ENCODE peak calls at places on chromosome 7, in four cellular contexts. A, W, N and H are unnamed samples.

GRCh38 chr7:78189762-78190161 is 391.2 kb downstream of the PHTF2 start:
- DNase-seq in W (no peak), N (no peak), A (no peak), H (no peak)

GRCh38 chr7:116177009-116177408 is 33.3 kb upstream of the TES start:
- DNase-seq in W (no peak), A (no peak), N (no peak), H (no peak)

GRCh38 chr7:129925416-129926002 is 27.3 kb downstream of the UBE2H start:
- DNase-seq in W (no peak), A (no peak), N (no peak), H (no peak)

GRCh38 chr7:33986456-33986855 is 81.1 kb downstream of the BMPER start:
- DNase-seq in N (no peak), W (no peak), A (no peak), H (no peak)

GRCh38 chr7:113268757-113269156 is 150.4 kb upstream of the SMIM30 start:
- DNase-seq in W (no peak), A (no peak), N (no peak), H (no peak)

GRCh38 chr7:135704698-135705097 is 23.3 kb downstream of the SLC13A4 start:
- DNase-seq in N (no peak), W (no peak), A (no peak), H (no peak)

GRCh38 chr7:131031100-131031868 is 296.4 kb upstream of the MKLN1 start:
- DNase-seq in A (no peak), W (no peak), N (no peak), H (no peak)

GRCh38 chr7:32045228-32045627 is 25.0 kb downstream of the PDE1C start:
- DNase-seq in N (no peak), A (no peak), W (no peak), H (no peak)

GRCh38 chr7:143068446-143068845 is 16.3 kb downstream of the OR6V1 start:
- DNase-seq in N (no peak), A (no peak), W (no peak), H (no peak)

GRCh38 chr7:50330701-50331100 is 26.2 kb downstream of the IKZF1 start:
- DNase-seq in N (no peak), A (no peak), W (no peak), H (no peak)

GRCh38 chr7:136685506-136685905 is 182.9 kb upstream of the CHRM2 start:
- DNase-seq in N (no peak), W (no peak), A (no peak), H (no peak)

GRCh38 chr7:140161047-140161446 is 15.7 kb downstream of the KDM7A start:
- DNase-seq in A (no peak), W (no peak), N (no peak), H (no peak)

GRCh38 chr7:140170375-140170774 is 6.4 kb downstream of the KDM7A start:
- DNase-seq in N (no peak), W (no peak), A (no peak), H (no peak)

GRCh38 chr7:140168816-140169215 is 8.0 kb downstream of the KDM7A start:
- DNase-seq in A (no peak), N (no peak), W (no peak), H (no peak)

GRCh38 chr7:140160308-140160707 is 16.5 kb downstream of the KDM7A start:
- DNase-seq in A (no peak), N (no peak), W (no peak), H (no peak)

GRCh38 chr7:140165422-140165821 is 11.4 kb downstream of the KDM7A start:
- DNase-seq in A (peak), N (no peak), W (no peak), H (peak)
- TF ChIP-seq TCF7L2 in A (no peak), N (no peak), W (no peak), H (no peak)

GRCh38 chr7:127588019-127588696 is at the start of gene ARF5:
- DNase-seq in A (no peak), W (peak), N (peak), H (peak)
- TF ChIP-seq TCF7L2 in A (no peak), W (no peak), N (no peak), H (no peak)

GRCh38 chr7:140317999-140318398 is 80.3 kb downstream of the SLC37A3 start:
- DNase-seq in N (no peak), W (no peak), A (no peak), H (no peak)

GRCh38 chr7:140314571-140315480 is 83.5 kb downstream of the SLC37A3 start:
- DNase-seq in N (no peak), A (no peak), W (no peak), H (no peak)

GRCh38 chr7:140315498-140316164 is 82.7 kb downstream of the SLC37A3 start:
- DNase-seq in W (no peak), A (no peak), N (no peak), H (no peak)

GRCh38 chr7:140317597-140317996 is 80.7 kb downstream of the SLC37A3 start:
- DNase-seq in N (no peak), W (peak), A (no peak), H (no peak)

GRCh38 chr7:140316165-140316661 is 82.1 kb downstream of the SLC37A3 start:
- DNase-seq in A (peak), N (no peak), W (no peak), H (peak)
- TF ChIP-seq TCF7L2 in A (no peak), N (no peak), W (no peak), H (no peak)

GRCh38 chr7:44893710-44894135 is 8.4 kb upstream of the PURB start:
- DNase-seq in W (no peak), N (no peak), A (no peak), H (no peak)

GRCh38 chr7:44889096-44889775 is 3.9 kb upstream of the PURB start:
- DNase-seq in A (no peak), W (no peak), N (no peak), H (no peak)

GRCh38 chr7:44891791-44892190 is 6.5 kb upstream of the PURB start:
- DNase-seq in W (no peak), N (no peak), A (no peak), H (no peak)

GRCh38 chr7:44894881-44895600 is 9.7 kb upstream of the PURB start:
- DNase-seq in W (no peak), A (no peak), N (no peak), H (no peak)

DNA sequence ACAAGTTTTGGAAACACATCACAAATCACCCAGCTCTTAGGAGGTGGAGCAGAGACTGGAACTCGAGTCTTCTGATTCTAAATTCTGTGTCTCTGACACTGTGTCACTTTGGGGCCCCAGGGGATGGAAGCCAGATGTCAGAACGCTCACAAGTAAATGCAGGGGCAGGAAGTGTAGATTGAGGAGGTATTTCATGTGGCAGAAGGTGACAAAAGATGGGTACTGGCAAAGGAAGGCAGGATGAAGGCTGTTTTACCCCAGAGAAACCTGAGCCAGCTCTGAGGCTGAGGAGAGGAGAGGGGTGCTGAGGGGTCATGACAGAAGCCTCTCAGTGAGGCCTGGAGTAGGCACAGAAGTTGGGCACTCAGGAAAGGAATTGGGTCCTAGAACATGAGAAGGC is 6.0 kb upstream of the PURB start:
- DNase-seq in W (no peak), N (no peak), A (no peak), H (no peak)
- TF ChIP-seq TCF7L2 in W (no peak), N (no peak), A (no peak), H (no peak)

DNA sequence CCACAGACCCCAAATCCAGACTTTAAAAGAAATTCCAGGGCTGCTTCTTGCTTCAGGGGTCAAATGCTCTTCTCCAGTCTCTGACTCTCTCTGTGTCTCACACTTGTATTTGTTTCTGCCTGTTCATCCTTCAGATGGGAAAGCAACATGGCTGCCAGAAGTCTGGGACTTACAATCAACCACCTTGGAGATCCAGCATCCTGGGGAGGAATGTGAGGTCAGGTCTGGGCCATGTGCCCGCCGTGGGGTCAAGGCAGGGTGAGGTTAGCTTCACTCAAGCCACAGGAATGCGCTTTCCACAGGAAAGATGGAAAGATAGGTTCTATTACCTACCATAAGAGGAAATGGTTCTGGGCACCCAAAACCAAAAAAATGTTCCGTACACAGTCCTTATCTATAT is 34.3 kb upstream of the NPVF start:
- DNase-seq in W (no peak), A (no peak), N (no peak), H (no peak)
- TF ChIP-seq TCF7L2 in W (no peak), A (no peak), N (no peak), H (no peak)

DNA sequence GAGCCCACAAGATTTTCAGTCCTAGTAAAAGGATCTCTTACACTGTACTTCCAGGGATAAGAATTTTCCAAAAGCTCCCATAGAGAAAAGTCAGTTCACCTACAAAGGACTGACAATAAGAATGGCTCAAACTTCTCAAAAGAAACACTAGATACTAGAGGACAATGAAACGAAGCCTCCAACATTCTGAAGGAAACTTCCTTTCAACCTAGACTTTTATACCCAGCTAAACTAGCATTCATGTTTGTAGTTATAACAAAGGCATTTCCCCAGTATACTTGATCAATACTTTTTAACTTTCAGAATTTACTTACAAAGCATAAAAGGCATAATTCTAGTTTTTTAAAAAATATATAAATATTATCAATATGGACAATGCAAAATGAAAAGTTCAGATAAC is 41.0 kb upstream of the DNAAF5 start:
- DNase-seq in N (no peak), A (no peak), W (no peak), H (no peak)
- TF ChIP-seq TCF7L2 in N (no peak), A (no peak), W (no peak), H (no peak)